ENCODE peak calls at places on chromosomes 13 and 19, in eight cellular contexts. One of them, this sample, is unnamed.

GRCh38 chr19:10565028-10565566 is 713 bp downstream of the KRI1 start:
- DNase-seq in thoracic aorta: no peak
- DNase-seq in mucosa of descending colon: peak; percentile 77
- DNase-seq in tibial artery: peak; percentile 45
- DNase-seq in astrocyte of the spinal cord: peak; percentile 32
- DNase-seq in choroid plexus epithelial cell: peak; percentile 44
- DNase-seq in A673: peak; percentile 75
- DNase-seq in uterus: peak; percentile 50
- DNase-seq in this sample: no peak

GRCh38 chr13:51267581-51267980 is 45.4 kb downstream of the FAM124A start:
- DNase-seq in thoracic aorta: no peak
- DNase-seq in mucosa of descending colon: no peak
- DNase-seq in tibial artery: no peak
- DNase-seq in astrocyte of the spinal cord: no peak
- DNase-seq in choroid plexus epithelial cell: peak; percentile 23
- DNase-seq in A673: no peak
- DNase-seq in uterus: no peak
- DNase-seq in this sample: no peak

GRCh38 chr13:113192902-113193301 is 15.6 kb downstream of the PCID2 start:
- DNase-seq in thoracic aorta: no peak
- DNase-seq in mucosa of descending colon: no peak
- DNase-seq in tibial artery: no peak
- DNase-seq in astrocyte of the spinal cord: peak; percentile 35
- DNase-seq in choroid plexus epithelial cell: peak; percentile 81
- DNase-seq in A673: no peak
- DNase-seq in uterus: no peak
- DNase-seq in this sample: no peak

GRCh38 chr19:36093687-36094086 is 17.3 kb upstream of the OVOL3 start:
- DNase-seq in thoracic aorta: no peak
- DNase-seq in mucosa of descending colon: no peak
- DNase-seq in tibial artery: no peak
- DNase-seq in astrocyte of the spinal cord: no peak
- DNase-seq in choroid plexus epithelial cell: no peak
- DNase-seq in A673: no peak
- DNase-seq in uterus: no peak
- DNase-seq in this sample: no peak

GRCh38 chr13:30713133-30713532 is 22.2 kb upstream of the ALOX5AP start:
- DNase-seq in thoracic aorta: no peak
- DNase-seq in mucosa of descending colon: no peak
- DNase-seq in tibial artery: peak; percentile 35
- DNase-seq in astrocyte of the spinal cord: no peak
- DNase-seq in choroid plexus epithelial cell: no peak
- DNase-seq in A673: no peak
- DNase-seq in uterus: no peak
- DNase-seq in this sample: no peak

GRCh38 chr19:8399681-8400188 is 9.6 kb downstream of the RAB11B start:
- DNase-seq in thoracic aorta: no peak
- DNase-seq in mucosa of descending colon: peak; percentile 53
- DNase-seq in tibial artery: no peak
- DNase-seq in astrocyte of the spinal cord: no peak
- DNase-seq in choroid plexus epithelial cell: no peak
- DNase-seq in A673: no peak
- DNase-seq in uterus: no peak
- DNase-seq in this sample: no peak

GRCh38 chr19:28313633-28314032 is 899.3 kb downstream of the UQCRFS1 start:
- DNase-seq in thoracic aorta: no peak
- DNase-seq in mucosa of descending colon: no peak
- DNase-seq in tibial artery: no peak
- DNase-seq in astrocyte of the spinal cord: peak; percentile 73
- DNase-seq in choroid plexus epithelial cell: no peak
- DNase-seq in A673: peak; percentile 85
- DNase-seq in uterus: peak; percentile 24
- DNase-seq in this sample: no peak

GRCh38 chr13:52845766-52846566 is 2.5 kb downstream of the PCDH8 start:
- DNase-seq in thoracic aorta: no peak
- DNase-seq in mucosa of descending colon: peak; percentile 67
- DNase-seq in tibial artery: no peak
- DNase-seq in astrocyte of the spinal cord: peak; percentile 5
- DNase-seq in choroid plexus epithelial cell: peak; percentile 4
- DNase-seq in A673: peak; percentile 64
- DNase-seq in uterus: no peak
- DNase-seq in this sample: no peak

GRCh38 chr13:33032037-33032625 is 15.9 kb downstream of the KL start:
- DNase-seq in thoracic aorta: no peak
- DNase-seq in mucosa of descending colon: no peak
- DNase-seq in tibial artery: no peak
- DNase-seq in astrocyte of the spinal cord: no peak
- DNase-seq in choroid plexus epithelial cell: no peak
- DNase-seq in A673: no peak
- DNase-seq in uterus: no peak
- DNase-seq in this sample: no peak

GRCh38 chr19:17183858-17184271 is 31.3 kb upstream of the USE1 start:
- DNase-seq in thoracic aorta: no peak
- DNase-seq in mucosa of descending colon: no peak
- DNase-seq in tibial artery: no peak
- DNase-seq in astrocyte of the spinal cord: no peak
- DNase-seq in choroid plexus epithelial cell: no peak
- DNase-seq in A673: no peak
- DNase-seq in uterus: no peak
- DNase-seq in this sample: no peak

GRCh38 chr13:114005206-114005720 is 31.4 kb upstream of the C13orf46 start:
- DNase-seq in thoracic aorta: no peak
- DNase-seq in mucosa of descending colon: peak; percentile 38
- DNase-seq in tibial artery: no peak
- DNase-seq in astrocyte of the spinal cord: no peak
- DNase-seq in choroid plexus epithelial cell: no peak
- DNase-seq in A673: no peak
- DNase-seq in uterus: no peak
- DNase-seq in this sample: no peak

GRCh38 chr13:80012281-80012680 is 328.6 kb downstream of the SPRY2 start:
- DNase-seq in thoracic aorta: no peak
- DNase-seq in mucosa of descending colon: no peak
- DNase-seq in tibial artery: no peak
- DNase-seq in astrocyte of the spinal cord: no peak
- DNase-seq in choroid plexus epithelial cell: no peak
- DNase-seq in A673: no peak
- DNase-seq in uterus: no peak
- DNase-seq in this sample: peak; percentile 1

GRCh38 chr19:35793381-35794165 is 18.2 kb downstream of the ARHGAP33 start:
- DNase-seq in thoracic aorta: no peak
- DNase-seq in mucosa of descending colon: no peak
- DNase-seq in tibial artery: no peak
- DNase-seq in astrocyte of the spinal cord: no peak
- DNase-seq in choroid plexus epithelial cell: peak; percentile 18
- DNase-seq in A673: no peak
- DNase-seq in uterus: no peak
- DNase-seq in this sample: no peak

GRCh38 chr19:49110567-49110966 is 3.6 kb upstream of the LIN7B start:
- DNase-seq in thoracic aorta: no peak
- DNase-seq in mucosa of descending colon: no peak
- DNase-seq in tibial artery: no peak
- DNase-seq in astrocyte of the spinal cord: peak; percentile 41
- DNase-seq in choroid plexus epithelial cell: peak; percentile 51
- DNase-seq in A673: no peak
- DNase-seq in uterus: no peak
- DNase-seq in this sample: no peak

GRCh38 chr13:35388979-35389378 is 87.5 kb downstream of the MAB21L1 start:
- DNase-seq in thoracic aorta: no peak
- DNase-seq in mucosa of descending colon: no peak
- DNase-seq in tibial artery: no peak
- DNase-seq in astrocyte of the spinal cord: peak; percentile 54
- DNase-seq in choroid plexus epithelial cell: peak; percentile 37
- DNase-seq in A673: no peak
- DNase-seq in uterus: no peak
- DNase-seq in this sample: no peak

GRCh38 chr19:17025361-17025760 is 1.2 kb downstream of the CPAMD8 start:
- DNase-seq in thoracic aorta: no peak
- DNase-seq in mucosa of descending colon: no peak
- DNase-seq in tibial artery: no peak
- DNase-seq in astrocyte of the spinal cord: no peak
- DNase-seq in choroid plexus epithelial cell: no peak
- DNase-seq in A673: no peak
- DNase-seq in uterus: no peak
- DNase-seq in this sample: no peak

GRCh38 chr13:98820744-98821371 is 68.4 kb upstream of the SLC15A1 start:
- DNase-seq in thoracic aorta: no peak
- DNase-seq in mucosa of descending colon: no peak
- DNase-seq in tibial artery: no peak
- DNase-seq in astrocyte of the spinal cord: no peak
- DNase-seq in choroid plexus epithelial cell: no peak
- DNase-seq in A673: no peak
- DNase-seq in uterus: no peak
- DNase-seq in this sample: no peak

GRCh38 chr13:113904411-113904810 is 40.5 kb upstream of the GAS6 start:
- DNase-seq in thoracic aorta: no peak
- DNase-seq in mucosa of descending colon: no peak
- DNase-seq in tibial artery: no peak
- DNase-seq in astrocyte of the spinal cord: no peak
- DNase-seq in choroid plexus epithelial cell: peak; percentile 48
- DNase-seq in A673: peak; percentile 12
- DNase-seq in uterus: peak; percentile 68
- DNase-seq in this sample: no peak

GRCh38 chr19:34556500-34556899 is 74.9 kb downstream of the WTIP start:
- DNase-seq in thoracic aorta: no peak
- DNase-seq in mucosa of descending colon: no peak
- DNase-seq in tibial artery: no peak
- DNase-seq in astrocyte of the spinal cord: no peak
- DNase-seq in choroid plexus epithelial cell: peak; percentile 9
- DNase-seq in A673: peak; percentile 53
- DNase-seq in uterus: no peak
- DNase-seq in this sample: no peak

GRCh38 chr19:7326105-7326877 is 22.4 kb upstream of the ARHGEF18 start:
- DNase-seq in thoracic aorta: no peak
- DNase-seq in mucosa of descending colon: no peak
- DNase-seq in tibial artery: no peak
- DNase-seq in astrocyte of the spinal cord: peak; percentile 4
- DNase-seq in choroid plexus epithelial cell: peak; percentile 51
- DNase-seq in A673: peak; percentile 43
- DNase-seq in uterus: no peak
- DNase-seq in this sample: no peak

GRCh38 chr13:50222569-50223332 is 207.5 kb downstream of the KCNRG start:
- DNase-seq in thoracic aorta: peak; percentile 31
- DNase-seq in mucosa of descending colon: peak; percentile 75
- DNase-seq in tibial artery: peak; percentile 74
- DNase-seq in astrocyte of the spinal cord: peak; percentile 75
- DNase-seq in choroid plexus epithelial cell: peak; percentile 90
- DNase-seq in A673: no peak
- DNase-seq in uterus: peak; percentile 73
- DNase-seq in this sample: no peak

GRCh38 chr13:43804461-43805070 is 17.8 kb upstream of the ENOX1 start:
- DNase-seq in thoracic aorta: no peak
- DNase-seq in mucosa of descending colon: no peak
- DNase-seq in tibial artery: no peak
- DNase-seq in astrocyte of the spinal cord: peak; percentile 88
- DNase-seq in choroid plexus epithelial cell: peak; percentile 84
- DNase-seq in A673: peak; percentile 83
- DNase-seq in uterus: no peak
- DNase-seq in this sample: peak; percentile 21

DNA sequence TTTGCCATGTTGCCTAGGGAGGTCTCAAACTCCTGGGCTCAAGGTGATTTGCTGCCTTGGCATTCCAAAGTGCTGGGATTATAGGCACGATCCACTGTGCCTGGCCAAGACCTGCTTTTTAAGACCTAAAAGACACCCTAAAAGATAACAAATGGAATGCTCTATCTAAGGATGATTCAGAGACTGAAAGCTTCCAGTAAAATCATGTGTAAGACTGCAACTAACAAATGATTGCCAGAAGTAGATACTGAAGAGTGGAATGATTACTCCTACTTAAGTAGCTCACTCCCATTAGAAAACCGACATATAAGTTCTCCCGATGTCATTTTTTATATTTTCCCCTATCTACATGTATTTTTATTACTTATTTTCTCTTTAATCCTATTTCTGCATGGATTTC is 32.1 kb upstream of the KLF12 start:
- DNase-seq in thoracic aorta: no peak
- DNase-seq in mucosa of descending colon: no peak
- DNase-seq in tibial artery: no peak
- DNase-seq in astrocyte of the spinal cord: no peak
- DNase-seq in choroid plexus epithelial cell: peak; percentile 8
- DNase-seq in A673: no peak
- DNase-seq in uterus: no peak
- DNase-seq in this sample: no peak
- H3K4me3 ChIP-seq in thoracic aorta: no peak overlapping the region
- H3K4me3 ChIP-seq in mucosa of descending colon: no peak overlapping the region
- H3K4me3 ChIP-seq in tibial artery: no peak overlapping the region
- H3K4me3 ChIP-seq in astrocyte of the spinal cord: no peak overlapping the region
- H3K4me3 ChIP-seq in choroid plexus epithelial cell: no peak overlapping the region
- H3K4me3 ChIP-seq in A673: no peak overlapping the region
- H3K4me3 ChIP-seq in uterus: no peak overlapping the region
- H3K4me3 ChIP-seq in this sample: no peak overlapping the region

GRCh38 chr19:42635233-42635539 is 40.5 kb upstream of the CEACAM8 start:
- DNase-seq in thoracic aorta: no peak
- DNase-seq in mucosa of descending colon: no peak
- DNase-seq in tibial artery: no peak
- DNase-seq in astrocyte of the spinal cord: no peak
- DNase-seq in choroid plexus epithelial cell: no peak
- DNase-seq in A673: no peak
- DNase-seq in uterus: no peak
- DNase-seq in this sample: no peak
- TF ChIP-seq CTCF in thoracic aorta: no peak
- TF ChIP-seq CTCF in mucosa of descending colon: no peak
- TF ChIP-seq CTCF in tibial artery: no peak
- TF ChIP-seq CTCF in astrocyte of the spinal cord: no peak
- TF ChIP-seq CTCF in choroid plexus epithelial cell: no peak
- TF ChIP-seq CTCF in A673: peak; percentile 5
- TF ChIP-seq CTCF in uterus: no peak
- TF ChIP-seq CTCF in this sample: no peak

GRCh38 chr19:32480321-32480720 is 74.8 kb downstream of the DPY19L3 start:
- DNase-seq in thoracic aorta: no peak
- DNase-seq in mucosa of descending colon: no peak
- DNase-seq in tibial artery: no peak
- DNase-seq in astrocyte of the spinal cord: no peak
- DNase-seq in choroid plexus epithelial cell: no peak
- DNase-seq in A673: no peak
- DNase-seq in uterus: no peak
- DNase-seq in this sample: no peak
- H3K4me3 ChIP-seq in thoracic aorta: no peak overlapping the region
- H3K4me3 ChIP-seq in mucosa of descending colon: no peak overlapping the region
- H3K4me3 ChIP-seq in tibial artery: no peak overlapping the region
- H3K4me3 ChIP-seq in astrocyte of the spinal cord: no peak overlapping the region
- H3K4me3 ChIP-seq in choroid plexus epithelial cell: no peak overlapping the region
- H3K4me3 ChIP-seq in A673: no peak overlapping the region
- H3K4me3 ChIP-seq in uterus: no peak overlapping the region
- H3K4me3 ChIP-seq in this sample: no peak overlapping the region

GRCh38 chr19:52291781-52292180 is 5.2 kb upstream of the ZNF480 start:
- DNase-seq in thoracic aorta: no peak
- DNase-seq in mucosa of descending colon: no peak
- DNase-seq in tibial artery: no peak
- DNase-seq in astrocyte of the spinal cord: no peak
- DNase-seq in choroid plexus epithelial cell: no peak
- DNase-seq in A673: no peak
- DNase-seq in uterus: no peak
- DNase-seq in this sample: no peak

GRCh38 chr19:52296400-52296772 is 583 bp upstream of the ZNF480 start:
- DNase-seq in thoracic aorta: no peak
- DNase-seq in mucosa of descending colon: no peak
- DNase-seq in tibial artery: no peak
- DNase-seq in astrocyte of the spinal cord: no peak
- DNase-seq in choroid plexus epithelial cell: no peak
- DNase-seq in A673: peak; percentile 3
- DNase-seq in uterus: no peak
- DNase-seq in this sample: no peak

GRCh38 chr19:52297601-52298358 is 811 bp downstream of the ZNF480 start:
- DNase-seq in thoracic aorta: no peak
- DNase-seq in mucosa of descending colon: no peak
- DNase-seq in tibial artery: no peak
- DNase-seq in astrocyte of the spinal cord: no peak
- DNase-seq in choroid plexus epithelial cell: no peak
- DNase-seq in A673: peak; percentile 8
- DNase-seq in uterus: no peak
- DNase-seq in this sample: no peak

GRCh38 chr19:52296773-52297600 is at the start of gene ZNF480:
- DNase-seq in thoracic aorta: peak; percentile 42
- DNase-seq in mucosa of descending colon: peak; percentile 90
- DNase-seq in tibial artery: peak; percentile 84
- DNase-seq in astrocyte of the spinal cord: peak; percentile 75
- DNase-seq in choroid plexus epithelial cell: peak; percentile 79
- DNase-seq in A673: peak; percentile 80
- DNase-seq in uterus: peak; percentile 77
- DNase-seq in this sample: peak; percentile 38
- TF ChIP-seq CTCF in thoracic aorta: no peak
- TF ChIP-seq CTCF in mucosa of descending colon: no peak
- TF ChIP-seq CTCF in tibial artery: peak; percentile 12
- TF ChIP-seq CTCF in astrocyte of the spinal cord: no peak
- TF ChIP-seq CTCF in choroid plexus epithelial cell: peak; percentile 29
- TF ChIP-seq CTCF in A673: no peak
- TF ChIP-seq CTCF in uterus: no peak
- TF ChIP-seq CTCF in this sample: peak; percentile 9